ENCODE peak calls at places on chromosomes 7 and 10, in seven cellular contexts. One of them, this sample, is unnamed.

GRCh38 chr10:90787906-90788491 is 69.8 kb downstream of the HTR7 start:
- DNase-seq in pancreas: no peak
- DNase-seq in AG04449: no peak
- DNase-seq in tibial artery: no peak
- DNase-seq in fibroblast of pulmonary artery: peak
- DNase-seq in fibroblast of lung: peak
- DNase-seq in esophagus squamous epithelium: no peak
- DNase-seq in this sample: no peak

GRCh38 chr7:124718032-124718766 is 47.4 kb downstream of the GPR37 start:
- DNase-seq in AG04449: no peak
- DNase-seq in fibroblast of pulmonary artery: no peak
- DNase-seq in esophagus squamous epithelium: no peak
- DNase-seq in fibroblast of lung: peak
- DNase-seq in tibial artery: no peak
- DNase-seq in pancreas: no peak
- DNase-seq in this sample: no peak

GRCh38 chr7:115300228-115300870 is 378.5 kb downstream of the MDFIC start:
- DNase-seq in tibial artery: no peak
- DNase-seq in AG04449: no peak
- DNase-seq in pancreas: no peak
- DNase-seq in esophagus squamous epithelium: no peak
- DNase-seq in fibroblast of lung: peak
- DNase-seq in fibroblast of pulmonary artery: peak
- DNase-seq in this sample: no peak

GRCh38 chr7:33040803-33041516 is 21.6 kb downstream of the NT5C3A start:
- DNase-seq in tibial artery: no peak
- DNase-seq in AG04449: no peak
- DNase-seq in fibroblast of lung: no peak
- DNase-seq in pancreas: no peak
- DNase-seq in fibroblast of pulmonary artery: no peak
- DNase-seq in esophagus squamous epithelium: peak
- DNase-seq in this sample: no peak

GRCh38 chr10:21724695-21725371 is 190.8 kb downstream of the MLLT10 start:
- DNase-seq in tibial artery: peak
- DNase-seq in pancreas: peak
- DNase-seq in fibroblast of pulmonary artery: peak
- DNase-seq in esophagus squamous epithelium: peak
- DNase-seq in AG04449: peak
- DNase-seq in fibroblast of lung: peak
- DNase-seq in this sample: peak

GRCh38 chr7:92325850-92326249 is 80.1 kb downstream of the ANKIB1 start:
- DNase-seq in pancreas: no peak
- DNase-seq in AG04449: no peak
- DNase-seq in fibroblast of lung: no peak
- DNase-seq in esophagus squamous epithelium: no peak
- DNase-seq in fibroblast of pulmonary artery: peak
- DNase-seq in tibial artery: no peak
- DNase-seq in this sample: no peak

GRCh38 chr7:105853931-105854419 is 22.4 kb downstream of the ATXN7L1 start:
- DNase-seq in tibial artery: no peak
- DNase-seq in esophagus squamous epithelium: no peak
- DNase-seq in AG04449: no peak
- DNase-seq in fibroblast of pulmonary artery: peak
- DNase-seq in fibroblast of lung: no peak
- DNase-seq in pancreas: no peak
- DNase-seq in this sample: no peak

GRCh38 chr7:18895456-18895855 is 222.0 kb downstream of the TWIST1 start:
- DNase-seq in tibial artery: no peak
- DNase-seq in pancreas: no peak
- DNase-seq in fibroblast of lung: peak
- DNase-seq in esophagus squamous epithelium: no peak
- DNase-seq in AG04449: peak
- DNase-seq in fibroblast of pulmonary artery: peak
- DNase-seq in this sample: no peak

GRCh38 chr7:45358277-45358676 is 200.7 kb downstream of the RAMP3 start:
- DNase-seq in esophagus squamous epithelium: no peak
- DNase-seq in fibroblast of lung: no peak
- DNase-seq in pancreas: no peak
- DNase-seq in tibial artery: no peak
- DNase-seq in fibroblast of pulmonary artery: no peak
- DNase-seq in AG04449: no peak
- DNase-seq in this sample: no peak

GRCh38 chr10:110698782-110699201 is 54.7 kb downstream of the RBM20 start:
- DNase-seq in esophagus squamous epithelium: no peak
- DNase-seq in AG04449: no peak
- DNase-seq in fibroblast of lung: peak
- DNase-seq in pancreas: no peak
- DNase-seq in fibroblast of pulmonary artery: peak
- DNase-seq in tibial artery: no peak
- DNase-seq in this sample: no peak

GRCh38 chr10:43202657-43203490 is 64.0 kb downstream of the RASGEF1A start:
- DNase-seq in pancreas: peak
- DNase-seq in fibroblast of lung: no peak
- DNase-seq in tibial artery: peak
- DNase-seq in fibroblast of pulmonary artery: no peak
- DNase-seq in AG04449: no peak
- DNase-seq in esophagus squamous epithelium: no peak
- DNase-seq in this sample: peak

GRCh38 chr10:43204943-43205671 is 61.8 kb downstream of the RASGEF1A start:
- DNase-seq in pancreas: peak
- DNase-seq in esophagus squamous epithelium: no peak
- DNase-seq in tibial artery: peak
- DNase-seq in fibroblast of pulmonary artery: peak
- DNase-seq in fibroblast of lung: peak
- DNase-seq in AG04449: no peak
- DNase-seq in this sample: peak

GRCh38 chr10:43202224-43202656 is 64.0 kb downstream of the CSGALNACT2 start:
- DNase-seq in esophagus squamous epithelium: no peak
- DNase-seq in fibroblast of lung: no peak
- DNase-seq in tibial artery: peak
- DNase-seq in pancreas: peak
- DNase-seq in AG04449: no peak
- DNase-seq in fibroblast of pulmonary artery: peak
- DNase-seq in this sample: peak

GRCh38 chr10:43204394-43204942 is 62.4 kb downstream of the RASGEF1A start:
- DNase-seq in pancreas: no peak
- DNase-seq in fibroblast of lung: no peak
- DNase-seq in fibroblast of pulmonary artery: no peak
- DNase-seq in tibial artery: peak
- DNase-seq in AG04449: no peak
- DNase-seq in esophagus squamous epithelium: no peak
- DNase-seq in this sample: peak

GRCh38 chr10:43203491-43204393 is 63.1 kb downstream of the RASGEF1A start:
- DNase-seq in tibial artery: peak
- DNase-seq in esophagus squamous epithelium: no peak
- DNase-seq in fibroblast of pulmonary artery: peak
- DNase-seq in AG04449: no peak
- DNase-seq in pancreas: peak
- DNase-seq in fibroblast of lung: no peak
- DNase-seq in this sample: peak
- TF ChIP-seq CTCF in tibial artery: no peak
- TF ChIP-seq CTCF in esophagus squamous epithelium: no peak
- TF ChIP-seq CTCF in fibroblast of pulmonary artery: no peak
- TF ChIP-seq CTCF in AG04449: no peak
- TF ChIP-seq CTCF in pancreas: no peak
- TF ChIP-seq CTCF in fibroblast of lung: no peak
- TF ChIP-seq CTCF in this sample: no peak

DNA sequence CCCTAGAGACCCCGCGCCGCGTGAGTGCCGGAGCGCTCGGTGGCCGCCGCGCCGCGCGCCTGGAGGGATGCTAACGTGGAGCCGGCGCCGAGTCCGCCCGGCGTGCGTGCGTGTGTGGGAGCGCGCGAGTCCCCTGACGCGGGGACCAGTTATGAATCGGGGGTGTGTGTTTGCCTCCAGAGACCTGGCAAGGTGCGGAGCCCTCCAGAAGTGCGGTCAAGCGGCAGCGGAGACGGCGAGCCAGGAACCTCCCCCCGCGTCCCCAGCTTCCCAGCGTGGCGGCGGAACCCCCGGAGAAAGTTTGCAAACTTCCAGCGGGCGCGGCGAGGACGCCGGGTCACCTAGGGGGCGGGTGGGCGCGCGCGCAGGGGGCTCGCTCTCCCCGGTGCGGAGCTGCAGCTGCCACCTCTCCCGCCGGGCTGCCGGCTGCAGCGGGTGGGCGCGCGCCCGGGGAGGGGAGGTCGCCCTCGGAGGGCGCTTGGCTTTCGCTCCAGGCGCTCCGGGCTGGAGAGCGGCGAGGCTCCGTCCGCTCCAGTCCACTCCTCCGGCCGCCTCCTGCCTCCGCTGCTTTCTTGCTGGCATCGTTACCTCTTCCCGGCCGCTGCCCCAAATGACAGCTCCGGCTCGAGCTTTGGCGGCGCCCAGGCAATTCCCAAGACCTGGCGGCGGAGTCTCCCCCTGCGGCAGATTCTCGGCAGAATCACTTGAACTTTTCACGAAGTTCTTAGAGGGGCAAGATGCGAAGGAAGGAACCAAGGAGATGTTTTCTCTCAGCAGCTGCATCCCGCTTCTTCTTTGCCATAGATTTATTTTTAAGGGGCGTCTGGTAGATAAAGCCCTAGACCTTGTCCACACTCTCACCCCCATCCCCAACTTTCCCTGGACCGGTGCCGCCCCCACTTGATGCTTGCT is 2.3 kb upstream of the CREB5 start:
- DNase-seq in tibial artery: peak
- DNase-seq in pancreas: peak
- DNase-seq in AG04449: no peak
- DNase-seq in esophagus squamous epithelium: no peak
- DNase-seq in fibroblast of pulmonary artery: peak
- DNase-seq in fibroblast of lung: peak
- DNase-seq in this sample: no peak
- TF ChIP-seq CTCF in tibial artery: no peak
- TF ChIP-seq CTCF in pancreas: no peak
- TF ChIP-seq CTCF in AG04449: no peak
- TF ChIP-seq CTCF in esophagus squamous epithelium: no peak
- TF ChIP-seq CTCF in fibroblast of pulmonary artery: no peak
- TF ChIP-seq CTCF in fibroblast of lung: no peak
- TF ChIP-seq CTCF in this sample: no peak

DNA sequence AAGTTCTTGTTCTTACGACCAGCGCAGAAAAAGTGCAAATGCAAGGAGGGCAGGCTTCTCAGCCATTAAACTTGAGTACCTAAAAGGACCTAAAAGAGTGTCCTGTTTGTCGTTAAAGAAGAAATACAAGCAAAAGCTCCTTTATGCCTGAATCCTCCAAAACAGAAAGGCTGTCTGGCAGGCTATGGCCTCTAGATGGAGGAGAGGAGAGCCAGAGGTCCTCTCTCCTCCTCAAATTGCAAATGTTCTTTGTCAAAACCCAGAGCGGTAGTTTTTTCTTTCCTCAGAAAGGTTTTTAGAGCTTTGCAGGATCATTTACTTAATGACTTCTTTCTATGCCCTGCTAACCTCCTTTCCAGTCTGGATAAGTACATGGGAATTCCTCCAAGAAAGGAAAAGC is 1.9 kb upstream of the SORCS1 start:
- DNase-seq in fibroblast of lung: no peak
- DNase-seq in AG04449: no peak
- DNase-seq in esophagus squamous epithelium: no peak
- DNase-seq in fibroblast of pulmonary artery: no peak
- DNase-seq in tibial artery: no peak
- DNase-seq in pancreas: no peak
- DNase-seq in this sample: no peak
- TF ChIP-seq CTCF in fibroblast of lung: no peak
- TF ChIP-seq CTCF in AG04449: no peak
- TF ChIP-seq CTCF in esophagus squamous epithelium: no peak
- TF ChIP-seq CTCF in fibroblast of pulmonary artery: no peak
- TF ChIP-seq CTCF in tibial artery: no peak
- TF ChIP-seq CTCF in pancreas: no peak
- TF ChIP-seq CTCF in this sample: no peak

GRCh38 chr7:39700165-39700564 is 76.8 kb downstream of the RALA start:
- DNase-seq in fibroblast of pulmonary artery: no peak
- DNase-seq in tibial artery: no peak
- DNase-seq in fibroblast of lung: no peak
- DNase-seq in esophagus squamous epithelium: no peak
- DNase-seq in pancreas: no peak
- DNase-seq in AG04449: no peak
- DNase-seq in this sample: no peak
- TF ChIP-seq CTCF in fibroblast of pulmonary artery: no peak
- TF ChIP-seq CTCF in tibial artery: no peak
- TF ChIP-seq CTCF in fibroblast of lung: no peak
- TF ChIP-seq CTCF in esophagus squamous epithelium: no peak
- TF ChIP-seq CTCF in pancreas: no peak
- TF ChIP-seq CTCF in AG04449: no peak
- TF ChIP-seq CTCF in this sample: no peak

GRCh38 chr10:78579995-78580394 is 488.8 kb upstream of the ZMIZ1 start:
- DNase-seq in fibroblast of lung: peak
- DNase-seq in AG04449: no peak
- DNase-seq in fibroblast of pulmonary artery: peak
- DNase-seq in pancreas: no peak
- DNase-seq in tibial artery: no peak
- DNase-seq in esophagus squamous epithelium: no peak
- DNase-seq in this sample: no peak
- TF ChIP-seq CTCF in fibroblast of lung: no peak
- TF ChIP-seq CTCF in AG04449: no peak
- TF ChIP-seq CTCF in fibroblast of pulmonary artery: no peak
- TF ChIP-seq CTCF in pancreas: no peak
- TF ChIP-seq CTCF in tibial artery: no peak
- TF ChIP-seq CTCF in esophagus squamous epithelium: no peak
- TF ChIP-seq CTCF in this sample: no peak

GRCh38 chr7:78226059-78226658 is 427.6 kb downstream of the PHTF2 start:
- DNase-seq in esophagus squamous epithelium: no peak
- DNase-seq in AG04449: no peak
- DNase-seq in tibial artery: no peak
- DNase-seq in fibroblast of lung: peak
- DNase-seq in pancreas: peak
- DNase-seq in fibroblast of pulmonary artery: peak
- DNase-seq in this sample: no peak
- TF ChIP-seq CTCF in esophagus squamous epithelium: peak
- TF ChIP-seq CTCF in AG04449: peak
- TF ChIP-seq CTCF in tibial artery: peak
- TF ChIP-seq CTCF in fibroblast of lung: peak
- TF ChIP-seq CTCF in pancreas: peak
- TF ChIP-seq CTCF in fibroblast of pulmonary artery: peak
- TF ChIP-seq CTCF in this sample: no peak

This sample was measured in CD14-positive monocyte.